ENCODE peak calls at places on chromosomes 3 and 15, in six cellular contexts. L is AML-193, U is HT1080, J is PC-3, E is mammary epithelial cell, F is SK-MEL-5. A is an unnamed sample.

GRCh38 chr3:11379824-11380281 is 107.7 kb downstream of the ATG7 start:
- DNase-seq in F (no peak), J (no peak), E (no peak), L (no peak), U (no peak), A (no peak)

GRCh38 chr3:134839990-134840389 is 44.9 kb downstream of the EPHB1 start:
- DNase-seq in U (no peak), J (no peak), F (no peak), E (no peak), L (peak), A (peak)

GRCh38 chr3:81303326-81303725 is 458.1 kb downstream of the GBE1 start:
- DNase-seq in L (no peak), E (no peak), U (no peak), F (no peak), J (no peak), A (no peak)

GRCh38 chr3:13771496-13771895 is 108.4 kb downstream of the WNT7A start:
- DNase-seq in F (no peak), J (no peak), E (no peak), L (no peak), U (no peak), A (no peak)

GRCh38 chr3:172161959-172162358 is 122.6 kb downstream of the FNDC3B start:
- DNase-seq in F (no peak), L (no peak), E (no peak), U (no peak), J (no peak), A (no peak)

GRCh38 chr3:17300441-17300840 is 415.7 kb downstream of the PLCL2 start:
- DNase-seq in U (no peak), L (no peak), J (no peak), E (no peak), F (no peak), A (no peak)

GRCh38 chr3:124246949-124247348 is 255.0 kb upstream of the ROPN1 start:
- DNase-seq in J (peak), U (peak), L (peak), E (no peak), F (peak), A (no peak)

GRCh38 chr3:146968204-146968651 is 363.1 kb upstream of the PLSCR5 start:
- DNase-seq in E (peak), U (peak), L (no peak), F (peak), J (peak), A (no peak)

GRCh38 chr3:10349801-10350200 is 28.9 kb upstream of the SEC13 start:
- DNase-seq in F (no peak), J (no peak), L (no peak), U (no peak), E (no peak), A (no peak)

GRCh38 chr3:178036745-178037144 is 499.5 kb upstream of the KCNMB2 start:
- DNase-seq in L (no peak), U (no peak), F (no peak), J (no peak), E (no peak), A (no peak)

GRCh38 chr15:36080759-36081158 is 498.7 kb upstream of the CDIN1 start:
- DNase-seq in F (no peak), J (no peak), U (no peak), E (no peak), L (no peak), A (no peak)

GRCh38 chr3:66144792-66145733 is 75.7 kb upstream of the SLC25A26 start:
- DNase-seq in J (peak), U (peak), E (peak), F (no peak), L (no peak), A (no peak)

GRCh38 chr3:157438371-157438735 is 1.7 kb downstream of the PTX3 start:
- DNase-seq in L (no peak), J (peak), E (no peak), F (no peak), U (peak), A (no peak)

GRCh38 chr15:99100245-99101173 is 4.4 kb upstream of the SYNM start:
- DNase-seq in J (peak), E (peak), F (peak), U (peak), L (peak), A (peak)